ENCODE peak calls at places on chromosome 17, in seven cellular contexts. Q, Z, Y, K, V, B and M are unnamed samples.

GRCh38 chr17:16866436-16866835 is 105.5 kb downstream of the TNFRSF13B start:
- DNase-seq in Z (no peak), Q (no peak), V (no peak), K (no peak), B (no peak), Y (no peak), M (no peak)

GRCh38 chr17:56206351-56206750 is 53.1 kb downstream of the ANKFN1 start:
- DNase-seq in V (no peak), K (no peak), B (no peak), Q (no peak), Y (no peak), Z (no peak), M (no peak)

GRCh38 chr17:65184235-65184959 is 47.2 kb downstream of the RGS9 start:
- DNase-seq in B (no peak), Y (no peak), Z (no peak), V (no peak), Q (no peak), K (no peak), M (no peak)

GRCh38 chr17:80442764-80443163 is 27.8 kb downstream of the ENDOV start:
- DNase-seq in Q (no peak), Y (no peak), Z (no peak), B (no peak), K (no peak), V (no peak), M (no peak)

GRCh38 chr17:1608676-1609075 is 20.0 kb downstream of the SLC43A2 start:
- DNase-seq in K (no peak), B (no peak), V (no peak), Y (no peak), Q (no peak), Z (no peak), M (no peak)

GRCh38 chr17:35152741-35153140 is 5.1 kb downstream of the UNC45B start:
- DNase-seq in Z (no peak), K (no peak), Q (no peak), V (no peak), B (no peak), Y (no peak), M (no peak)

GRCh38 chr17:4678448-4679026 is 25.4 kb downstream of the PELP1 start:
- DNase-seq in K (no peak), Y (no peak), B (no peak), Q (no peak), Z (no peak), V (no peak), M (no peak)

GRCh38 chr17:47161988-47162622 is 27.0 kb downstream of the CDC27 start:
- DNase-seq in Z (no peak), Y (no peak), B (no peak), Q (no peak), K (no peak), V (no peak), M (no peak)

GRCh38 chr17:50575581-50576210 is 15.2 kb downstream of the CACNA1G start:
- DNase-seq in B (no peak), Z (no peak), V (no peak), K (no peak), Q (no peak), Y (no peak), M (no peak)

DNA sequence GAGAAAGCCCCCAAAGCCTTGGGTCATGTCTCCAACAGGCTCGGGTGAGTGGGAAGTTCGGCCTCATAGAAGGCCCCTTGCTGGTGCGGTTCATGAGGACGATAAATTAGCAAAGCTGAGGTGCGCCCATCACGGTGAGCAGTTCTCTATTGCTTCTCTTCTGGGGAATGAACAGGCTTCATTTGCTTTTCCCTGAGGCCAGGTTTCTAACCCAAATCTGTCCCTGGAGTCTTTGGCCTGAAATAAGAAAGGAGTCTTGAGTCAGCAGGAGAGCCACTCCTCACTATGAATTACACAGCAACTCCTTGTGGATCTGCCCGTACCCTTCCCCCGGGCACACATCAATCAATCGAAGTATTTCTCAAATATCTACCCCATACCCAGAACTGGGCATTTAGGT is 94.6 kb downstream of the YPEL2 start:
- DNase-seq in V (no peak), Q (no peak), B (no peak), K (no peak), Y (no peak), Z (no peak), M (no peak)
- H3K4me3 ChIP-seq in V (no peak), Q (no peak), B (no peak), K (no peak), Y (no peak), Z (no peak), M (peak)

DNA sequence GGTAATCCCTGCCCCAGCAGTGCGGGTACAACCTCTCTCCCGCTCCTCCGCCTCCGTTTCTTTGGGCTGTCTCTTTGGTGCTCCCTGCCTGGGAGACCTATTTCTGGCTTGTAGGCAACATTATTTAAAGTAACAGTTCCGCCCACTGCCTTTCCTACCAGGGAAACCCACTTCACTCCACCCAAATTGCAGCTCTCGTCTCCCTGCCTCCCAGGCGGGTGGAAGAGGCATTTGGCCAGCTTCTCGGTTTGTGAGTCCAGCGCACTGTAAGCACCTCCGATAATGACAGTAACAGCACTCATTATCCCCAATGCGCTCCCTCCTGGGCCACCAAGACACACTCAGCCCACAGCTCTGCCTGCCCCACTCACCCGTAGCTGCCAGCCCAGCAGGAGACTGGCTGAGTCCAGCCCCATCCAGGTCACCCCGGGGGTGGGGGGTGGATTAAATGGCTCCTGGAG is 165.1 kb upstream of the CDC42EP4 start:
- DNase-seq in B (no peak), Y (no peak), K (no peak), Z (no peak), Q (no peak), V (no peak), M (no peak)
- H3K4me3 ChIP-seq in B (no peak), Y (no peak), K (no peak), Z (no peak), Q (no peak), V (no peak), M (peak)

GRCh38 chr17:75778861-75779249 is 5.8 kb upstream of the UNK start:
- DNase-seq in Z (peak), Q (no peak), Y (peak), V (peak), K (peak), B (no peak), M (no peak)

GRCh38 chr17:75779250-75779986 is 5.2 kb upstream of the UNK start:
- DNase-seq in B (peak), Y (peak), K (peak), V (peak), Z (peak), Q (peak), M (peak)

GRCh38 chr17:75783069-75783783 is 1.4 kb upstream of the UNK start:
- DNase-seq in Z (no peak), K (no peak), Y (peak), B (no peak), V (no peak), Q (peak), M (no peak)

GRCh38 chr17:75777243-75777922 is 7.2 kb upstream of the UNK start:
- DNase-seq in V (no peak), Q (no peak), Z (no peak), B (no peak), K (no peak), Y (no peak), M (no peak)

DNA sequence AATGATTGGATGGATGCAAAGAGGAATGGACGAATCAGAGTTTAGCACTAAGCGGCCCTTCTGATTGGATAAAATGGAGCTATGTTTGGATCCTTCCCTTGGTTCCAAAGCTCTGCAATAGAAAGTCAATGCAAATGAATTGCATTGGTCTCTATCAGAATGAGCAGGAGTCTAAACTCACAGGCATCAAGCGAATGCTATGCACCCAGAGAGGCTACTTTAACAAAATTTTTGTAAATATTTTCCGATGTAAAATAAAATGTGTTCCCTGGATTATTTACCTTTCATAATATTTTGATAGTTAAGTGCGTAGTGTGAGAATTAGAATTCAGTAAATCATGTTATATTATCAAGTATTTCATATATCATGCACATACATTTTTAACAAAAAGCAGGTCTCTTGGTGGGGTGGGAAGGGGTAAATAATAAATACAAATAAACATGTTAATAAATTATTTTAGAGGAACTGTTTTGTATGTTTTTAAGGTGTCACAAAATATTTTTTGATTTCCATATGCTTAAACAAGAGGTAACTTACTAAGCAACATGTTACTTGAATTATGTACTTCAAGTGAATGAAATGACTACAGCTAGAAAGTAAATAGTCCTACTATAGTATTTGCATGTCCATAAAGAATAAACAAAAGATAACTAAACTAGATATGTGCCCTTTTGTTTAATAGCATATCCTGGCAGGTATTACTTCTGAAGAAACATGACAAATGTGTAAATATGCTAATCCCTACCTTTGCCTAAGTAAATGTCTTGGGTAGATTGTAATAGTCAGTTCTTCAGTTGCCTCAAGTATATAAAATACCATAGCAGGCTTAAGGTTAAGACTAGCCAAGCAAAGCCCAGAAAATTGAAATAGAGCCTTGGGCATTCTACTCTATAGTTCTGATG is 4.4 kb upstream of the UNK start:
- DNase-seq in Q (no peak), K (no peak), Z (no peak), Y (no peak), V (no peak), B (no peak), M (no peak)
- H3K4me3 ChIP-seq in Q (no peak), K (no peak), Z (no peak), Y (no peak), V (no peak), B (no peak), M (peak)

DNA sequence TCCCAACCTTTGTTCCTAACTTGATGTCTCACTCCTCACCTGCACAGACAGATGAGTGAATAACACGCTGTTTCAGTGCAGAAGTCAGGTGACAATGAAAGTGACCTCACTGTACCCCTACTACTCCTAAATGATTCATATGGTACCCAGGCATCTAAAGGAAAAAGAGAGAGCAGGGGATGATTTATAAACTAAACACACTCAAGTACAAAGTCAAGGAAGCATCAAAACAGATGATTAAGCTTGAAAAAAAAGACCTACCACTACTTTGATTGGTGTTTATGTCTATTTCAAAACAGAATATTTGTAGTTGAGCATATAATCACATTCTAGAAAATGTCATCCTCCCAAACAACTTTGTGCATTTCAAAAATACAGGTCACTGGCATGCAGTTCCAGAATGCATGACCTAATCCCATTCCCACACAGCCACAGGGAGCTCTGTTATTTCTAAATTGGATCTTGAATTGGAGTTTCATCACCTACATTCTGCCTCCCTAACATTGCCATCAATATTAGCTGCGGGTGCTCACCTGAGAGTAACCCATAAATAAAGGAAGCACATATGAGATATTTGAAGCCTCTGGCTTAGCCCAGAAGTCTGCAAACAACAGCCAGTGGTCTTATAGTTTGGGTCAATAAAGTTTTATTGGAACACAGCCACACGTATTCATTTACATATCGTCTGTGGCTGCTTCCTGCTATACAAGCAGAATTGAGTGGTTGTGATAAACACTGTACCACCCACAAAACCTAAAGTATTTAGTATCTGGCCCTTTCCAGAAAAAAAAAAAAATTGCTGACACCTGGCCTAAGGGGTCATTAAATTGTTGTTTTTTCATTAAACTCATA is 14.0 kb downstream of the HS3ST3A1 start:
- DNase-seq in K (no peak), Q (no peak), B (no peak), V (no peak), Z (no peak), Y (no peak), M (no peak)
- H3K4me3 ChIP-seq in K (no peak), Q (no peak), B (no peak), V (no peak), Z (no peak), Y (no peak), M (no peak)

GRCh38 chr17:8496081-8496480 is 60.4 kb downstream of the NDEL1 start:
- DNase-seq in V (no peak), B (no peak), K (peak), Z (no peak), Y (no peak), Q (no peak), M (no peak)

GRCh38 chr17:8499171-8499570 is 63.5 kb downstream of the NDEL1 start:
- DNase-seq in K (peak), Q (no peak), V (no peak), B (no peak), Z (no peak), Y (no peak), M (no peak)

GRCh38 chr17:8502100-8502499 is 66.4 kb downstream of the NDEL1 start:
- DNase-seq in K (peak), Z (no peak), B (no peak), Y (no peak), V (no peak), Q (no peak), M (no peak)

GRCh38 chr17:8500609-8501008 is 64.9 kb downstream of the NDEL1 start:
- DNase-seq in B (no peak), Z (no peak), K (no peak), Y (no peak), Q (no peak), V (no peak), M (no peak)

GRCh38 chr17:8499614-8500013 is 63.9 kb downstream of the NDEL1 start:
- DNase-seq in V (no peak), K (peak), Y (no peak), Q (no peak), Z (no peak), B (no peak), M (no peak)
- H3K4me3 ChIP-seq in V (no peak), K (no peak), Y (no peak), Q (no peak), Z (no peak), B (no peak), M (no peak)